ENCODE peak calls at places on chromosomes 7 and 10, in nine cellular contexts. Q is pancreas; Y is keratinocyte; S is fibroblast of lung; Z is GM23338; A is left ventricle myocardium inferior; M is upper lobe of right lung; H is esophagus squamous epithelium; F is CD4-positive, alpha-beta T cell. T is an unnamed sample.

GRCh38 chr7:107865956-107866775 is 24.8 kb upstream of the DLD start:
- DNase-seq in H (no peak), M (no peak), S (no peak), Y (no peak), Q (no peak), A (no peak), F (no peak), Z (no peak), T (no peak)

GRCh38 chr10:61965694-61966284 is 64.3 kb downstream of the ARID5B start:
- DNase-seq in F (no peak), Y (no peak), S (no peak), A (no peak), M (no peak), Q (no peak), H (no peak), Z (no peak), T (no peak)

GRCh38 chr10:131972474-131973071 is 9.2 kb downstream of the BNIP3 start:
- DNase-seq in Y (no peak), F (peak; percentile 18), M (no peak), Z (no peak), A (peak; percentile 81), Q (peak; percentile 82), H (no peak), S (peak; percentile 43), T (no peak)

GRCh38 chr10:1978593-1978992 is 241.3 kb upstream of the ADARB2 start:
- DNase-seq in H (no peak), S (no peak), Y (no peak), F (no peak), A (no peak), Q (no peak), M (no peak), Z (no peak), T (no peak)

GRCh38 chr10:122113161-122113944 is 124.4 kb downstream of the TACC2 start:
- DNase-seq in Y (no peak), H (no peak), Z (peak; percentile 81), A (peak; percentile 73), M (peak; percentile 89), S (peak; percentile 74), F (no peak), Q (peak; percentile 90), T (no peak)

GRCh38 chr7:122544463-122544862 is 154.5 kb downstream of the RNF133 start:
- DNase-seq in Y (no peak), F (no peak), A (no peak), H (no peak), M (no peak), Z (no peak), S (no peak), Q (no peak), T (peak; percentile 1)

GRCh38 chr10:11678074-11678793 is 63.9 kb upstream of the ECHDC3 start:
- DNase-seq in F (no peak), M (no peak), Q (no peak), Z (no peak), Y (no peak), H (no peak), A (no peak), S (peak; percentile 15), T (no peak)

GRCh38 chr7:8143151-8143874 is 118.7 kb downstream of the ICA1 start:
- DNase-seq in H (no peak), Y (no peak), M (no peak), A (no peak), F (no peak), Z (peak; percentile 27), Q (no peak), S (no peak), T (no peak)

GRCh38 chr10:28790146-28790545 is 112.8 kb downstream of the BAMBI start:
- DNase-seq in S (no peak), Z (no peak), M (no peak), H (no peak), A (no peak), Q (no peak), F (no peak), Y (no peak), T (no peak)

DNA sequence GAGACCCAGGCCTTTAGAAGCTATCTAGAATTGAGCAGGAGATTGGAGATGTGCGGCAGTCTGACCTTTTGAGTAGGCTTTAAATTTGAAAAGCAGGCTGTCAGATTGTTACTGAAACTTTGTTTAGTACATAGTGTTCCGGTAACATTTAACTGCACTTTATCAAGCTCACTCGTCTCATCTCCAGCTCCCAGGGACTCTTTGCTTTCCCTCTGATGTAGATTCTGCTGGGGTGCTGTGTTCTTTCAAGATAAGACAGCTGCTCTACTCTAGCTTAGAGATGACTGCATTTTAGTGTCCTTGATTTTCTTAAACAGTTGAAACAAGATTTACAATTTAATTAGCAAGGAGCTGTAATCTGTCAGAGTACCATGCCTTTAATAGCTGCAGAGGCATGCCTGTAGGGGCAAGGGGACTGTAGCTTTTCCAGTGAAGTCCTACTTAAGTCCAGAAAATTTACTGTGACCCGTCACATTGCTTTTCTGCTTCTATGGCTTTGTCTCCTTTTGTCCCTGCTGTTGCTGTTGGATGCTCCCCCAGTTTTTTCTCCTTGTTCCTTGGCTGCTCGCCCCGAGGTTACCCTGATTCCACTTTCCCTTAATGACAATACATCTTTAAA is 56.4 kb upstream of the MTPN start:
- DNase-seq in Q (no peak), H (no peak), A (peak; percentile 24), F (no peak), Y (no peak), Z (no peak), S (no peak), M (no peak), T (no peak)
- H3K27ac ChIP-seq in Q (no peak overlapping the region), H (no peak overlapping the region), A (peak overlapping the region; percentile 86), F (no peak overlapping the region), Y (no peak overlapping the region), Z (no peak overlapping the region), S (no peak overlapping the region), M (no peak overlapping the region), T (no peak overlapping the region)

GRCh38 chr10:84243759-84244158 is 1.1 kb upstream of the RGR start:
- DNase-seq in M (no peak), H (no peak), F (no peak), Y (no peak), Q (no peak), A (no peak), Z (no peak), S (no peak), T (no peak)

GRCh38 chr10:84247496-84247895 is 2.6 kb downstream of the RGR start:
- DNase-seq in Q (no peak), Z (no peak), Y (no peak), S (no peak), A (no peak), H (no peak), M (no peak), F (no peak), T (no peak)

GRCh38 chr10:84241185-84241790 is at the start of gene LRIT1:
- DNase-seq in S (no peak), M (no peak), A (no peak), H (no peak), F (no peak), Q (no peak), Z (no peak), Y (no peak), T (no peak)

GRCh38 chr10:84248794-84249193 is 3.9 kb downstream of the RGR start:
- DNase-seq in A (no peak), Q (no peak), S (no peak), Y (no peak), M (no peak), F (no peak), H (no peak), Z (no peak), T (no peak)

DNA sequence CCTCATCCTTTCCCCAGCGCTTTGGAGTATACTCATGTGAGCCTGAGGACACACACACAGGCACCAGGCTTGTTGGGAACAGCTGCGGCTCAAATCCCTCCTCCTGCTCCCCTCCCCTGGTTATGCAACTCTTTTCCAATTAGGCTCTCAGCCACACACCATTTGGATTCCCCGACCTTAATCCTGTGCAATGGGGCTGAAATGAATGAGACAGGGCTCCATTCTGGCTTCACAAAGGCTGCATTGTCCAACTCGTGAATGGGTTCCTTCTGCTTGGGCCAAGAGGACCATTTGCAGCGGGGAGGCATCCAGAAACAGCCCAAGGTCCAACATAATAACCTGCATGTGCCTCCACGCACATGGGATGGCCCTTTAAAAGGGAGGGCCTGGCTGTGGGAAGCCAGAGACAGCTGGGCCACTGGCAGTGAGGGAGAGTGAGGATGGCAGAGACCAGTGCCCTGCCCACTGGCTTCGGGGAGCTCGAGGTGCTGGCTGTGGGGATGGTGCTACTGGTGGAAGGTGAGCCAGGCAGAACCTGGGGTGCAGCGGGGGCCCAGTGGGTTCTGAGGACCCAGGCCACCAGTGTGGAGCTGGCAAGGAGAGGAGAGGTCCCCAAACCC is at the start of gene RGR:
- DNase-seq in Z (no peak), A (peak; percentile 60), M (no peak), F (no peak), H (no peak), S (no peak), Q (no peak), Y (no peak), T (peak; percentile 92)
- H3K27ac ChIP-seq in Z (no peak within 1 kb of the TSS), A (peak within 1 kb of the TSS; percentile 66), M (peak within 1 kb of the TSS; percentile 25), F (no peak within 1 kb of the TSS), H (no peak within 1 kb of the TSS), S (no peak within 1 kb of the TSS), Q (no peak within 1 kb of the TSS), Y (no peak within 1 kb of the TSS), T (peak within 1 kb of the TSS; percentile 21)

DNA sequence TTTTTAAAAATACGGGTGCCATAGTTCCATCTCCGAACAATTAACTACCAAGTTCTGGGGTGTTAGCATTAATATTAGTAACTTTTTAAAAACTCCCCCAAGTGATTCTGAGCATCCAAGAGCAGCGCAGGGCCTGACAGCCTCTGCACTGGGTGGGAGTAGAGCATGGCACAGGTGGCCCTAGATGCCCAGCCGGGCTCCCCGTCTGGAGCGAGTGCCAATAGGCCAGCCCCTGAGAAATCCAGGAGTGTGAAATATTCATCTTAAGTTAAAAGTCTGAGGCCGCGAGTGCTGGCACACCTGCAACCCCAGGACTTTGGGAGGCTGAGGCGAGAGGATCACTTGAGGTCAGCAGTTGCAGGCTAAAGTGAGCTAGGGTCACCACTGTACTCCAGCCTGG is 16.2 kb downstream of the FAM107B start:
- DNase-seq in Y (no peak), Q (no peak), A (no peak), Z (no peak), H (no peak), S (no peak), M (no peak), F (no peak), T (no peak)
- H3K27ac ChIP-seq in Y (no peak overlapping the region), Q (no peak overlapping the region), A (no peak overlapping the region), Z (no peak overlapping the region), H (no peak overlapping the region), S (no peak overlapping the region), M (peak overlapping the region; percentile 49), F (no peak overlapping the region), T (no peak overlapping the region)

GRCh38 chr10:65143723-65144122 is 1622.5 kb downstream of the REEP3 start:
- DNase-seq in M (no peak), Y (no peak), F (no peak), H (no peak), A (no peak), Z (no peak), S (no peak), Q (no peak), T (no peak)
- H3K27ac ChIP-seq in M (no peak overlapping the region), Y (no peak overlapping the region), F (no peak overlapping the region), H (no peak overlapping the region), A (no peak overlapping the region), Z (no peak overlapping the region), S (no peak overlapping the region), Q (no peak overlapping the region), T (no peak overlapping the region)

GRCh38 chr7:73876973-73877372 is 16.0 kb downstream of the TMEM270 start:
- DNase-seq in A (no peak), Z (no peak), H (no peak), Y (no peak), M (no peak), F (no peak), Q (no peak), S (no peak), T (no peak)
- H3K27ac ChIP-seq in A (no peak overlapping the region), Z (no peak overlapping the region), H (no peak overlapping the region), Y (no peak overlapping the region), M (no peak overlapping the region), F (no peak overlapping the region), Q (no peak overlapping the region), S (no peak overlapping the region), T (no peak overlapping the region)

T was measured in caudate nucleus.